ENCODE peak calls at places on chromosomes 12 and 14, in seven cellular contexts. V, T, J, U, N, L and S are unnamed samples.

GRCh38 chr14:74571901-74572828 is 39.9 kb downstream of the LTBP2 start:
- DNase-seq in V (peak), N (no peak), U (no peak), J (no peak), T (no peak), L (peak), S (no peak)

GRCh38 chr12:29763301-29763683 is 20.4 kb downstream of the TMTC1 start:
- DNase-seq in T (no peak), L (no peak), V (no peak), J (no peak), N (no peak), U (no peak), S (no peak)

GRCh38 chr12:41663487-41664258 is 475.6 kb downstream of the PDZRN4 start:
- DNase-seq in U (no peak), T (no peak), L (no peak), V (peak), J (no peak), N (no peak), S (no peak)

GRCh38 chr12:117202556-117202955 is 12.3 kb upstream of the FBXO21 start:
- DNase-seq in L (no peak), U (no peak), J (no peak), T (no peak), N (no peak), V (no peak), S (no peak)

GRCh38 chr14:50383618-50384225 is 13.0 kb downstream of the CDKL1 start:
- DNase-seq in V (no peak), L (no peak), N (no peak), J (no peak), U (no peak), T (no peak), S (no peak)

GRCh38 chr14:104315169-104315568 is 176.8 kb downstream of the KIF26A start:
- DNase-seq in N (no peak), J (no peak), L (no peak), V (no peak), U (no peak), T (peak), S (peak)

GRCh38 chr12:52836042-52836466 is 1.9 kb upstream of the KRT79 start:
- DNase-seq in L (peak), V (peak), U (no peak), J (peak), T (no peak), N (peak), S (no peak)

GRCh38 chr12:118359541-118359915 is 13.2 kb downstream of the TAOK3 start:
- DNase-seq in N (no peak), V (no peak), U (no peak), T (no peak), L (peak), J (peak), S (no peak)

GRCh38 chr14:38502241-38502640 is 246.3 kb upstream of the CLEC14A start:
- DNase-seq in N (no peak), T (no peak), V (no peak), J (no peak), U (no peak), L (no peak), S (no peak)

GRCh38 chr12:132402831-132403416 is 73.5 kb upstream of the GALNT9 start:
- DNase-seq in L (no peak), U (no peak), N (no peak), T (no peak), J (no peak), V (no peak), S (peak)

GRCh38 chr12:69708649-69709048 is 9.5 kb upstream of the BEST3 start:
- DNase-seq in N (no peak), J (no peak), T (no peak), V (no peak), U (no peak), L (no peak), S (no peak)

GRCh38 chr14:102806447-102806846 is 29.2 kb downstream of the TRAF3 start:
- DNase-seq in T (no peak), J (no peak), N (no peak), L (no peak), U (no peak), V (no peak), S (no peak)

GRCh38 chr12:123938679-123939480 is 33.8 kb downstream of the CCDC92 start:
- DNase-seq in U (no peak), N (peak), V (no peak), J (no peak), T (no peak), L (peak), S (no peak)

GRCh38 chr12:19227190-19227879 is 97.8 kb downstream of the PLEKHA5 start:
- DNase-seq in L (no peak), N (no peak), V (no peak), U (no peak), J (no peak), T (no peak), S (no peak)